ENCODE peak calls at places on chromosomes 3 and 15, in seven cellular contexts. R is kidney tubule cell; N is GM04503; Y is GM20000; S is cardiac fibroblast; G is heart right ventricle; I is activated CD4-positive, alpha-beta T cell treated with anti-CD3 and anti-CD28 coated beads, Interleukin-2, amount 10 ng/mL, durations not matched to agents 7 days and 5 days. L is an unnamed sample.
A peak's percentile ranks its signal among the peaks of the same experiment; 100 is the strongest.

GRCh38 chr15:69090197-69090948 is 70.1 kb upstream of the GLCE start:
- DNase-seq in S (peak; percentile 66), G (no peak), R (no peak), Y (no peak), N (no peak), I (no peak), L (no peak)

GRCh38 chr3:11509175-11510000 is 134.3 kb downstream of the VGLL4 start:
- DNase-seq in N (peak; percentile 67), S (peak; percentile 89), G (peak; percentile 68), I (no peak), Y (no peak), R (peak; percentile 30), L (peak; percentile 77)

GRCh38 chr3:143991713-143992112 is 20.1 kb downstream of the DIPK2A start:
- DNase-seq in G (no peak), S (no peak), I (no peak), R (no peak), N (no peak), Y (no peak), L (no peak)

GRCh38 chr15:92663250-92663951 is 7.8 kb upstream of the FAM174B start:
- DNase-seq in G (no peak), I (no peak), R (peak; percentile 61), S (no peak), Y (peak; percentile 76), N (no peak), L (no peak)

GRCh38 chr15:99430881-99431401 is 134.8 kb upstream of the MEF2A start:
- DNase-seq in I (no peak), R (no peak), Y (no peak), G (no peak), N (no peak), S (no peak), L (no peak)

GRCh38 chr3:14532691-14533456 is 7.3 kb downstream of the GRIP2 start:
- DNase-seq in G (no peak), R (no peak), I (peak; percentile 12), S (no peak), N (no peak), Y (no peak), L (peak; percentile 94)

GRCh38 chr15:76368135-76368588 is 31.6 kb downstream of the ISL2 start:
- DNase-seq in N (no peak), I (no peak), R (no peak), G (no peak), S (no peak), Y (no peak), L (no peak)

GRCh38 chr3:154161806-154162205 is 40.6 kb downstream of the ARHGEF26 start:
- DNase-seq in I (no peak), G (no peak), R (no peak), N (no peak), S (no peak), Y (no peak), L (no peak)

GRCh38 chr3:5809811-5810210 is 622.3 kb downstream of the EDEM1 start:
- DNase-seq in S (no peak), N (no peak), I (no peak), R (no peak), G (no peak), Y (no peak), L (no peak)

GRCh38 chr3:101484805-101485620 is 28.0 kb downstream of the SENP7 start:
- DNase-seq in I (no peak), R (peak; percentile 74), S (peak; percentile 73), G (no peak), Y (no peak), N (no peak), L (no peak)

GRCh38 chr3:123884258-123884831 is at the start of gene MYLK:
- DNase-seq in S (peak; percentile 85), G (peak; percentile 77), R (peak; percentile 93), N (peak; percentile 76), I (peak; percentile 68), Y (peak; percentile 87), L (peak; percentile 65)

GRCh38 chr3:122603056-122603455 is 25.6 kb downstream of the PARP15 start:
- DNase-seq in R (no peak), I (no peak), N (no peak), G (no peak), Y (no peak), S (no peak), L (no peak)

GRCh38 chr3:162938073-162938472 is 1441.5 kb downstream of the OTOL1 start:
- DNase-seq in G (no peak), I (no peak), S (no peak), N (no peak), R (no peak), Y (no peak), L (no peak)

GRCh38 chr3:149638401-149639092 is 19.3 kb downstream of the WWTR1 start:
- DNase-seq in I (no peak), R (peak; percentile 45), N (no peak), S (peak; percentile 45), G (no peak), Y (no peak), L (no peak)

GRCh38 chr15:81098884-81099601 is 35.0 kb upstream of the CFAP161 start:
- DNase-seq in S (peak; percentile 41), N (no peak), I (no peak), Y (no peak), R (peak; percentile 8), G (peak; percentile 75), L (no peak)

GRCh38 chr3:24952388-24952787 is 457.7 kb upstream of the THRB start:
- DNase-seq in Y (no peak), S (no peak), N (no peak), R (no peak), G (no peak), I (no peak), L (no peak)

GRCh38 chr3:86961297-86961696 is 29.7 kb downstream of the VGLL3 start:
- DNase-seq in N (no peak), G (no peak), I (no peak), S (peak; percentile 54), R (peak; percentile 32), Y (no peak), L (no peak)

GRCh38 chr3:181210275-181210674 is 220.7 kb upstream of the DNAJC19 start:
- DNase-seq in I (no peak), N (no peak), G (no peak), S (peak; percentile 47), R (peak; percentile 17), Y (no peak), L (no peak)

GRCh38 chr3:106117490-106117858 is 248.7 kb upstream of the CBLB start:
- DNase-seq in R (no peak), I (no peak), S (no peak), Y (no peak), G (no peak), N (no peak), L (no peak)

GRCh38 chr3:42118762-42119361 is 27.7 kb downstream of the TRAK1 start:
- DNase-seq in S (peak; percentile 60), G (no peak), I (peak; percentile 38), N (no peak), Y (peak; percentile 76), R (peak; percentile 77), L (peak; percentile 56)

GRCh38 chr15:63997715-63998442 is 48.4 kb downstream of the DAPK2 start:
- DNase-seq in R (peak; percentile 51), S (peak; percentile 3), N (no peak), Y (no peak), I (no peak), G (no peak), L (no peak)

GRCh38 chr3:187016639-187017345 is 86.5 kb downstream of the ST6GAL1 start:
- DNase-seq in G (no peak), N (no peak), R (peak; percentile 92), I (no peak), Y (no peak), S (peak; percentile 69), L (no peak)

GRCh38 chr15:73322665-73323373 is 45.9 kb downstream of the HCN4 start:
- DNase-seq in S (no peak), R (no peak), Y (no peak), I (no peak), N (no peak), G (no peak), L (no peak)

GRCh38 chr3:183699238-183699947 is 1.8 kb downstream of the YEATS2 start:
- DNase-seq in N (no peak), Y (no peak), I (no peak), R (no peak), S (no peak), G (no peak), L (no peak)